ENCODE peak calls at places on chromosomes 12 and 14, in four cellular contexts. S, Q, T and W are unnamed samples.

GRCh38 chr12:1812650-1813302 is 7.6 kb upstream of the LRTM2 start:
- DNase-seq in S (peak), Q (no peak), T (no peak), W (no peak)

GRCh38 chr14:76699901-76700590 is 61.2 kb upstream of the VASH1 start:
- DNase-seq in S (no peak), Q (no peak), T (no peak), W (no peak)

GRCh38 chr14:50741571-50741970 is 73.5 kb upstream of the SAV1 start:
- DNase-seq in S (peak), Q (no peak), T (no peak), W (no peak)

GRCh38 chr14:24072436-24072835 is 1.1 kb downstream of the CPNE6 start:
- DNase-seq in S (no peak), Q (no peak), T (no peak), W (no peak)

GRCh38 chr12:122740351-122740750 is 9.7 kb upstream of the HCAR1 start:
- DNase-seq in S (no peak), Q (no peak), T (no peak), W (no peak)

GRCh38 chr14:71734076-71734475 is 198.2 kb upstream of the RGS6 start:
- DNase-seq in S (no peak), Q (no peak), T (no peak), W (no peak)

GRCh38 chr14:100577986-100578431 is 9.2 kb downstream of the BEGAIN start:
- DNase-seq in S (no peak), Q (no peak), T (no peak), W (no peak)

GRCh38 chr12:646303-647038 is 16.8 kb downstream of the NINJ2 start:
- DNase-seq in S (no peak), Q (peak), T (no peak), W (no peak)

GRCh38 chr12:101924647-101925046 is 47.3 kb downstream of the DRAM1 start:
- DNase-seq in S (peak), Q (no peak), T (no peak), W (no peak)

GRCh38 chr14:104965561-104966231 is 12.5 kb downstream of the AHNAK2 start:
- DNase-seq in S (no peak), Q (no peak), T (no peak), W (no peak)

GRCh38 chr12:104565606-104566243 is 109.0 kb downstream of the CHST11 start:
- DNase-seq in S (no peak), Q (no peak), T (peak), W (no peak)

GRCh38 chr14:22538671-22539228 is 50.3 kb downstream of the DAD1 start:
- DNase-seq in S (no peak), Q (no peak), T (no peak), W (no peak)

GRCh38 chr14:92619671-92620437 is 106.3 kb downstream of the RIN3 start:
- DNase-seq in S (no peak), Q (no peak), T (no peak), W (no peak)

GRCh38 chr14:99601301-99601945 is 2.6 kb downstream of the CCDC85C start:
- DNase-seq in S (no peak), Q (no peak), T (no peak), W (no peak)

GRCh38 chr12:88062464-88062863 is 33.3 kb upstream of the C12orf50 start:
- DNase-seq in S (no peak), Q (no peak), T (no peak), W (no peak)

GRCh38 chr12:57577981-57578758 is 12.8 kb upstream of the PIP4K2C start:
- DNase-seq in S (no peak), Q (no peak), T (no peak), W (no peak)

GRCh38 chr14:36771256-36771655 is 109.6 kb downstream of the PAX9 start:
- DNase-seq in S (no peak), Q (no peak), T (peak), W (no peak)

GRCh38 chr12:26369588-26369987 is 174.2 kb downstream of the SSPN start:
- DNase-seq in S (peak), Q (no peak), T (no peak), W (no peak)

GRCh38 chr14:59274991-59275391 is 86.5 kb downstream of the DAAM1 start:
- DNase-seq in S (no peak), Q (no peak), T (peak), W (no peak)

GRCh38 chr14:23030936-23031335 is 3.8 kb downstream of the PSMB5 start:
- DNase-seq in S (no peak), Q (no peak), T (no peak), W (no peak)

GRCh38 chr12:52582971-52583456 is 9.4 kb upstream of the KRT74 start:
- DNase-seq in S (peak), Q (peak), T (peak), W (peak)

GRCh38 chr12:80222261-80222660 is 122.9 kb downstream of the OTOGL start:
- DNase-seq in S (no peak), Q (no peak), T (no peak), W (no peak)

GRCh38 chr14:101458536-101459391 is 102.5 kb upstream of the DIO3 start:
- DNase-seq in S (no peak), Q (no peak), T (no peak), W (no peak)

GRCh38 chr14:24309538-24310386 is at the start of gene LTB4R2:
- DNase-seq in S (no peak), Q (no peak), T (peak), W (no peak)

GRCh38 chr14:54809767-54810166 is 92.9 kb downstream of the GCH1 start:
- DNase-seq in S (no peak), Q (no peak), T (no peak), W (no peak)

GRCh38 chr12:97482153-97482693 is 19.6 kb downstream of the RMST start:
- DNase-seq in S (no peak), Q (no peak), T (no peak), W (no peak)

GRCh38 chr12:66403746-66404145 is 101.5 kb downstream of the HELB start:
- DNase-seq in S (no peak), Q (peak), T (peak), W (no peak)

GRCh38 chr14:21940887-21941855 is 267.6 kb upstream of the OR4E1 start:
- DNase-seq in S (no peak), Q (no peak), T (peak), W (peak)

GRCh38 chr14:32072701-32073100 is 4.4 kb upstream of the ARHGAP5 start:
- DNase-seq in S (no peak), Q (no peak), T (no peak), W (no peak)

GRCh38 chr12:107318804-107319535 is 225.6 kb upstream of the CRY1 start:
- DNase-seq in S (no peak), Q (no peak), T (peak), W (peak)